ENCODE peak calls at places on chromosome 9, in ten cellular contexts. H is dorsolateral prefrontal cortex, X is GM23338, O is neural crest cell, W is adrenal gland, T is endothelial cell, Z is spleen, P is kidney, B is body of pancreas, L is WTC11. G is an unnamed sample.

GRCh38 chr9:13715430-13715829 is 435.9 kb upstream of the MPDZ start:
- DNase-seq in H (no peak), X (no peak), O (no peak), W (no peak), T (no peak), Z (no peak), P (no peak), B (no peak), L (no peak), G (no peak)

GRCh38 chr9:95461448-95462381 is 55.1 kb downstream of the PTCH1 start:
- DNase-seq in H (no peak), X (no peak), O (no peak), W (no peak), T (no peak), Z (no peak), P (no peak), B (no peak), L (no peak), G (no peak)

GRCh38 chr9:35746583-35746982 is 2.4 kb downstream of the GBA2 start:
- DNase-seq in H (no peak), X (no peak), O (no peak), W (no peak), T (no peak), Z (no peak), P (no peak), B (peak), L (no peak), G (no peak)

GRCh38 chr9:36100532-36100931 is 36.0 kb upstream of the GLIPR2 start:
- DNase-seq in H (no peak), X (peak), O (no peak), W (no peak), T (no peak), Z (no peak), P (no peak), B (no peak), L (no peak), G (no peak)

GRCh38 chr9:92328225-92328624 is 2.5 kb downstream of the CENPP start:
- DNase-seq in H (no peak), X (peak), O (no peak), W (no peak), T (no peak), Z (no peak), P (no peak), B (no peak), L (no peak), G (no peak)

GRCh38 chr9:5899292-5899691 is 8.6 kb downstream of the MLANA start:
- DNase-seq in H (no peak), X (peak), O (no peak), W (no peak), T (no peak), Z (no peak), P (no peak), B (no peak), L (no peak), G (no peak)

GRCh38 chr9:6109571-6109970 is 94.1 kb upstream of the RANBP6 start:
- DNase-seq in H (no peak), X (no peak), O (no peak), W (no peak), T (no peak), Z (no peak), P (no peak), B (no peak), L (no peak), G (no peak)

GRCh38 chr9:78692871-78693270 is 395.9 kb downstream of the PSAT1 start:
- DNase-seq in H (no peak), X (no peak), O (no peak), W (no peak), T (no peak), Z (no peak), P (no peak), B (no peak), L (no peak), G (no peak)

GRCh38 chr9:70119786-70120185 is 76.1 kb downstream of the MAMDC2 start:
- DNase-seq in H (no peak), X (no peak), O (no peak), W (no peak), T (no peak), Z (no peak), P (no peak), B (no peak), L (no peak), G (no peak)

GRCh38 chr9:70117835-70118319 is 74.2 kb downstream of the MAMDC2 start:
- DNase-seq in H (no peak), X (no peak), O (no peak), W (no peak), T (no peak), Z (no peak), P (no peak), B (no peak), L (no peak), G (no peak)

GRCh38 chr9:70121818-70122436 is 78.3 kb downstream of the MAMDC2 start:
- DNase-seq in H (no peak), X (no peak), O (no peak), W (no peak), T (no peak), Z (no peak), P (no peak), B (no peak), L (no peak), G (no peak)

GRCh38 chr9:70123695-70124094 is 80.0 kb downstream of the MAMDC2 start:
- DNase-seq in H (no peak), X (no peak), O (no peak), W (no peak), T (no peak), Z (no peak), P (no peak), B (no peak), L (no peak), G (no peak)

DNA sequence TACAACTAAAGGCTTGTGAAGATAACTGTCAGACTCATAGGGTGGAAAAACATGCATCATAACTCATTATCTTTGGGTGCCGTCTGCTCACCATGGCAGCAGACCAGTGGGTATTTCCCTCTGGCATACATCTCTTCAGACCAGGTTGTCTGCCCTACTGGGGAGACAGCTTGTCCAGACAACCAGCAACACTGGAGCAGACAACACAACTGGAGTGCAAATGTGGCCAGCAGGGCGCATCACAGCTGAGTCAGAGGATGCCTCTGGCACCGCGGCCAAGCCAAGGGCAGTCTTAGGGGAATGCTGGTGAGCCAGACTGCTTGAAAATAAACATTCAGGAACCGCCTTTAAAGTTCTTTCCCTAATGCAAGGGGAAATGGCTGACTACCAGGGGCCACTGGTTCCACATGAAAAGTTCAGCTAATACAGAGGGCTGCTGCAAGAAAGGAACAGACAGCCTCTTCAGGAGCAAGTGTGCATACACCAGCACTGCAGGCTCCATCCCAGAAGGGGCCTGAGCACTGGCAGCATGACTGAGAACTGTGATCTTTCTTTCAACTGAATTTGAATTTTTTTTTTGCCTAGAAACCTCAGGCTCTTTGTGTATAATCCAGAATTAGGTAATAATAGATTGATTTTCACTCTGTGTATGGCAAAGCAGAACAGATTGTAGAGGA is 77.3 kb downstream of the MAMDC2 start:
- DNase-seq in H (no peak), X (no peak), O (no peak), W (peak), T (no peak), Z (no peak), P (no peak), B (peak), L (peak), G (peak)
- TF ChIP-seq CTCF in H (no peak), X (peak), O (no peak), W (peak), T (no peak), Z (no peak), P (no peak), B (no peak), L (no peak), G (no peak)

GRCh38 chr9:23153058-23153457 is 673.0 kb downstream of the ELAVL2 start:
- DNase-seq in H (no peak), X (peak), O (no peak), W (no peak), T (no peak), Z (no peak), P (no peak), B (no peak), L (peak), G (no peak)
- TF ChIP-seq CTCF in H (no peak), X (peak), O (no peak), W (no peak), T (no peak), Z (no peak), P (no peak), B (no peak), L (peak), G (no peak)

GRCh38 chr9:88535226-88535931 is 401 bp downstream of the NXNL2 start:
- DNase-seq in H (no peak), X (peak), O (no peak), W (no peak), T (peak), Z (peak), P (peak), B (peak), L (peak), G (no peak)
- TF ChIP-seq CTCF in H (no peak), X (peak), O (no peak), W (no peak), T (no peak), Z (no peak), P (no peak), B (no peak), L (no peak), G (no peak)

GRCh38 chr9:93464876-93465275 is 11.5 kb upstream of the FAM120AOS start:
- DNase-seq in H (no peak), X (peak), O (no peak), W (no peak), T (no peak), Z (no peak), P (no peak), B (no peak), L (no peak), G (no peak)
- TF ChIP-seq CTCF in H (no peak), X (no peak), O (no peak), W (no peak), T (no peak), Z (no peak), P (no peak), B (no peak), L (no peak), G (no peak)

GRCh38 chr9:30065888-30066287 is 2318.6 kb upstream of the ACO1 start:
- DNase-seq in H (no peak), X (no peak), O (no peak), W (no peak), T (no peak), Z (no peak), P (no peak), B (no peak), L (no peak), G (no peak)
- TF ChIP-seq CTCF in H (no peak), X (peak), O (peak), W (no peak), T (no peak), Z (no peak), P (no peak), B (no peak), L (no peak), G (no peak)